ENCODE peak calls at places on chromosomes 3 and 15, in nine cellular contexts. W is AG04449, Z is psoas muscle, I is fibroblast of pulmonary artery, T is fibroblast of the aortic adventitia, X is kidney epithelial cell, A is foreskin fibroblast, O is upper lobe of right lung, Q is stomach. H is an unnamed sample.
A peak's percentile ranks its signal among the peaks of the same experiment; 100 is the strongest.

GRCh38 chr15:94970096-94970495 is 738.7 kb downstream of the MCTP2 start:
- DNase-seq in W (no peak), Z (no peak), I (no peak), T (no peak), X (no peak), A (no peak), O (no peak), Q (no peak), H (no peak)

GRCh38 chr15:80773792-80774352 is 5.3 kb upstream of the CEMIP start:
- DNase-seq in W (no peak), Z (no peak), I (no peak), T (no peak), X (no peak), A (no peak), O (no peak), Q (no peak), H (peak; percentile 33)

GRCh38 chr3:56357266-56357665 is 111.0 kb downstream of the ERC2 start:
- DNase-seq in W (no peak), Z (no peak), I (no peak), T (no peak), X (peak; percentile 47), A (no peak), O (no peak), Q (no peak), H (no peak)

GRCh38 chr15:76353023-76353577 is 16.5 kb downstream of the ISL2 start:
- DNase-seq in W (no peak), Z (no peak), I (no peak), T (no peak), X (no peak), A (no peak), O (no peak), Q (no peak), H (no peak)

GRCh38 chr3:87053548-87053947 is 62.6 kb upstream of the VGLL3 start:
- DNase-seq in W (no peak), Z (no peak), I (no peak), T (no peak), X (no peak), A (peak; percentile 29), O (no peak), Q (no peak), H (no peak)

GRCh38 chr3:89155811-89156210 is 48.4 kb downstream of the EPHA3 start:
- DNase-seq in W (no peak), Z (no peak), I (no peak), T (no peak), X (no peak), A (peak; percentile 14), O (no peak), Q (no peak), H (no peak)

GRCh38 chr15:33119865-33120264 is 74.6 kb downstream of the FMN1 start:
- DNase-seq in W (no peak), Z (no peak), I (no peak), T (no peak), X (no peak), A (no peak), O (no peak), Q (no peak), H (no peak)

GRCh38 chr15:81427176-81427575 is 53.2 kb upstream of the TMC3 start:
- DNase-seq in W (no peak), Z (no peak), I (no peak), T (no peak), X (no peak), A (no peak), O (no peak), Q (no peak), H (no peak)

GRCh38 chr3:162141232-162141631 is 644.6 kb downstream of the OTOL1 start:
- DNase-seq in W (peak; percentile 34), Z (no peak), I (peak; percentile 73), T (peak; percentile 52), X (no peak), A (peak; percentile 81), O (no peak), Q (no peak), H (peak; percentile 82)

GRCh38 chr15:44593042-44593736 is 56.2 kb downstream of the EIF3J start:
- DNase-seq in W (no peak), Z (no peak), I (peak; percentile 44), T (peak; percentile 19), X (no peak), A (peak; percentile 16), O (no peak), Q (no peak), H (peak; percentile 50)

GRCh38 chr15:52180196-52180835 is 10.9 kb downstream of the GNB5 start:
- DNase-seq in W (no peak), Z (no peak), I (no peak), T (no peak), X (no peak), A (no peak), O (no peak), Q (no peak), H (peak; percentile 18)

GRCh38 chr15:48800811-48801460 is 9.9 kb downstream of the CEP152 start:
- DNase-seq in W (no peak), Z (no peak), I (peak; percentile 76), T (peak; percentile 79), X (no peak), A (peak; percentile 59), O (no peak), Q (no peak), H (peak; percentile 74)

GRCh38 chr3:45503904-45504651 is 90.5 kb upstream of the LIMD1 start:
- DNase-seq in W (no peak), Z (no peak), I (no peak), T (no peak), X (no peak), A (no peak), O (no peak), Q (no peak), H (no peak)

GRCh38 chr3:71796268-71796667 is 11.3 kb upstream of the PROK2 start:
- DNase-seq in W (no peak), Z (no peak), I (no peak), T (no peak), X (no peak), A (no peak), O (no peak), Q (no peak), H (no peak)

GRCh38 chr3:36700537-36701248 is 63.7 kb downstream of the DCLK3 start:
- DNase-seq in W (no peak), Z (peak; percentile 44), I (peak; percentile 87), T (peak; percentile 88), X (no peak), A (peak; percentile 89), O (peak; percentile 72), Q (no peak), H (peak; percentile 92)

GRCh38 chr15:50883903-50884302 is 24.6 kb upstream of the AP4E1 start:
- DNase-seq in W (no peak), Z (no peak), I (peak; percentile 65), T (peak; percentile 44), X (peak; percentile 70), A (peak; percentile 60), O (no peak), Q (no peak), H (peak; percentile 73)

DNA sequence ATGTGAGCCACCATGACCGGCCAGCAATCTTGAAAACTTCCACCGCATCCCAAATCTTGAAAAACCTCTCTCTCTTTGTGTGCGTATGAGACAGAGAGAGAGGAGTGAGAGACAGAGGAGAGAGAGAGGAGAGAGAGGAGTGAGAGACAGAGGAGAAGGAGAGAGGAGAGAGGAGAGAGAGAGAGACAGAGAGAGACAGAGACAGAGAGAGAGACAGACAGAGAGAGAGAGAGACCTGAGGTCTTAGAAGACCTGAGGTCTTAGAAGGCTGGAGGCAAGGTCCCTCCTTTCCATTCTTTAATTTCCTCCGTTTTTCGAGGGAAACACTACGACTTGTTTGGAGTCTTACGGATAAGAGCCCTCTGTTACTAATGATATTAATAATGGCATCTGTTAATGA is 39.5 kb downstream of the TMEM40 start:
- DNase-seq in W (no peak), Z (no peak), I (no peak), T (no peak), X (no peak), A (no peak), O (no peak), Q (no peak), H (no peak)
- H3K4me3 ChIP-seq in W (peak overlapping the region; percentile 47), Z (peak overlapping the region; percentile 58), I (peak overlapping the region; percentile 44), T (peak overlapping the region; percentile 60), X (no peak overlapping the region), A (peak overlapping the region; percentile 64), O (no peak overlapping the region), Q (peak overlapping the region; percentile 35), H (no peak overlapping the region)

GRCh38 chr3:39220551-39221530 is 28.4 kb upstream of the XIRP1 start:
- DNase-seq in W (no peak), Z (no peak), I (no peak), T (no peak), X (no peak), A (no peak), O (no peak), Q (no peak), H (no peak)

GRCh38 chr3:39226106-39226741 is 33.8 kb upstream of the XIRP1 start:
- DNase-seq in W (no peak), Z (no peak), I (no peak), T (peak; percentile 3), X (no peak), A (no peak), O (no peak), Q (no peak), H (no peak)

GRCh38 chr3:39222939-39223338 is 30.5 kb upstream of the XIRP1 start:
- DNase-seq in W (no peak), Z (no peak), I (no peak), T (no peak), X (no peak), A (no peak), O (no peak), Q (no peak), H (no peak)

GRCh38 chr3:39222462-39222861 is 30.1 kb upstream of the XIRP1 start:
- DNase-seq in W (no peak), Z (no peak), I (no peak), T (no peak), X (no peak), A (no peak), O (no peak), Q (no peak), H (no peak)

DNA sequence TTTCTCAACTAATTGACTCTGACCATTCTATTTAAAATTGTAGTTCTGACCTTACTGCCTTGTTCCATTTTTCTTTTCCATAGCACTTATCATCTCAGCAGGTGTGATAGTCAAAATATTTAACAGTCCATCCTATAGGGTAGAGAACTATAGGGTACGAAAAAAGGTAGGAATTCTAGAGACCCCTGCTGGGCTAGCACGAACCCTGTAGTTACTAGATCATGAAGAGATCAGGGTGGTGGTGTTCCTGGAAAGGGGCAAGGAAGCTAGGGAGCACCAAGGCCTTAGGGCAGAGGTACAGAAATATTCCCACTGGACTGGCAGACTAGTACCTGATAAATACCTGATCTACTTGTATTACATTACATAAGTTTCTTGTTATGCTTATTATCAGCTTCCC is 31.9 kb upstream of the XIRP1 start:
- DNase-seq in W (no peak), Z (no peak), I (no peak), T (no peak), X (no peak), A (no peak), O (no peak), Q (no peak), H (no peak)
- TF ChIP-seq CTCF in W (no peak), Z (no peak), I (no peak), T (no peak), X (no peak), A (no peak), O (no peak), Q (no peak), H (no peak)

GRCh38 chr3:30617069-30617468 is 10.7 kb downstream of the TGFBR2 start:
- DNase-seq in W (no peak), Z (no peak), I (no peak), T (no peak), X (no peak), A (peak; percentile 0), O (no peak), Q (no peak), H (no peak)
- H3K4me3 ChIP-seq in W (no peak overlapping the region), Z (no peak overlapping the region), I (no peak overlapping the region), T (no peak overlapping the region), X (no peak overlapping the region), A (no peak overlapping the region), O (no peak overlapping the region), Q (no peak overlapping the region), H (no peak overlapping the region)

GRCh38 chr3:186653984-186654383 is 11.8 kb upstream of the HRG start:
- DNase-seq in W (no peak), Z (no peak), I (peak; percentile 3), T (no peak), X (no peak), A (no peak), O (no peak), Q (no peak), H (no peak)
- TF ChIP-seq CTCF in W (no peak), Z (no peak), I (no peak), T (no peak), X (peak; percentile 8), A (no peak), O (no peak), Q (no peak), H (peak; percentile 21)